ENCODE peak calls at places on chromosomes 5 and 9, in ten cellular contexts. One of them, this sample, is unnamed.

GRCh38 chr5:65927497-65928340 is 1.3 kb downstream of the ERBIN start:
- DNase-seq in neural crest cell: no peak
- DNase-seq in GM06990: peak
- DNase-seq in activated naive CD4-positive, alpha-beta T cell: no peak
- DNase-seq in ovary: no peak
- DNase-seq in SIG-M5: no peak
- DNase-seq in stimulated activated CD8-positive, alpha-beta memory T cell treated with anti-CD3 and anti-CD28 coated beads, Interleukin-15, amount 100 ng/mL, for 24 hours: no peak
- DNase-seq in stimulated activated CD4-positive, alpha-beta T cell treated with anti-CD3 and anti-CD28 coated beads, Interleukin-2, amount 100 ng/mL, for 24 hours: peak
- DNase-seq in activated T-cell treated with anti-CD3 and anti-CD28 coated beads for 24 hours: peak
- DNase-seq in fibroblast of lung: peak
- DNase-seq in this sample: peak

GRCh38 chr9:7058539-7058938 is 300.8 kb downstream of the KDM4C start:
- DNase-seq in neural crest cell: no peak
- DNase-seq in ovary: no peak
- DNase-seq in GM06990: no peak
- DNase-seq in fibroblast of lung: peak
- DNase-seq in SIG-M5: no peak
- DNase-seq in activated T-cell treated with anti-CD3 and anti-CD28 coated beads for 24 hours: no peak
- DNase-seq in stimulated activated CD4-positive, alpha-beta T cell treated with anti-CD3 and anti-CD28 coated beads, Interleukin-2, amount 100 ng/mL, for 24 hours: no peak
- DNase-seq in stimulated activated CD8-positive, alpha-beta memory T cell treated with anti-CD3 and anti-CD28 coated beads, Interleukin-15, amount 100 ng/mL, for 24 hours: no peak
- DNase-seq in activated naive CD4-positive, alpha-beta T cell: no peak
- DNase-seq in this sample: no peak

GRCh38 chr5:109352024-109352423 is 57.8 kb downstream of the PJA2 start:
- DNase-seq in stimulated activated CD4-positive, alpha-beta T cell treated with anti-CD3 and anti-CD28 coated beads, Interleukin-2, amount 100 ng/mL, for 24 hours: no peak
- DNase-seq in SIG-M5: no peak
- DNase-seq in neural crest cell: no peak
- DNase-seq in stimulated activated CD8-positive, alpha-beta memory T cell treated with anti-CD3 and anti-CD28 coated beads, Interleukin-15, amount 100 ng/mL, for 24 hours: no peak
- DNase-seq in ovary: no peak
- DNase-seq in fibroblast of lung: no peak
- DNase-seq in activated naive CD4-positive, alpha-beta T cell: no peak
- DNase-seq in activated T-cell treated with anti-CD3 and anti-CD28 coated beads for 24 hours: no peak
- DNase-seq in GM06990: no peak
- DNase-seq in this sample: no peak

GRCh38 chr5:125612356-125613149 is 810.7 kb upstream of the GRAMD2B start:
- DNase-seq in activated naive CD4-positive, alpha-beta T cell: no peak
- DNase-seq in SIG-M5: no peak
- DNase-seq in neural crest cell: no peak
- DNase-seq in GM06990: no peak
- DNase-seq in stimulated activated CD4-positive, alpha-beta T cell treated with anti-CD3 and anti-CD28 coated beads, Interleukin-2, amount 100 ng/mL, for 24 hours: no peak
- DNase-seq in stimulated activated CD8-positive, alpha-beta memory T cell treated with anti-CD3 and anti-CD28 coated beads, Interleukin-15, amount 100 ng/mL, for 24 hours: no peak
- DNase-seq in activated T-cell treated with anti-CD3 and anti-CD28 coated beads for 24 hours: no peak
- DNase-seq in fibroblast of lung: no peak
- DNase-seq in ovary: no peak
- DNase-seq in this sample: peak

GRCh38 chr5:170200876-170201275 is 31.9 kb upstream of the C5orf58 start:
- DNase-seq in GM06990: no peak
- DNase-seq in SIG-M5: no peak
- DNase-seq in activated T-cell treated with anti-CD3 and anti-CD28 coated beads for 24 hours: no peak
- DNase-seq in fibroblast of lung: no peak
- DNase-seq in stimulated activated CD4-positive, alpha-beta T cell treated with anti-CD3 and anti-CD28 coated beads, Interleukin-2, amount 100 ng/mL, for 24 hours: no peak
- DNase-seq in stimulated activated CD8-positive, alpha-beta memory T cell treated with anti-CD3 and anti-CD28 coated beads, Interleukin-15, amount 100 ng/mL, for 24 hours: no peak
- DNase-seq in neural crest cell: no peak
- DNase-seq in activated naive CD4-positive, alpha-beta T cell: no peak
- DNase-seq in ovary: no peak
- DNase-seq in this sample: no peak

GRCh38 chr5:2149196-2149541 is 266.4 kb upstream of the IRX4 start:
- DNase-seq in SIG-M5: no peak
- DNase-seq in neural crest cell: no peak
- DNase-seq in ovary: no peak
- DNase-seq in stimulated activated CD4-positive, alpha-beta T cell treated with anti-CD3 and anti-CD28 coated beads, Interleukin-2, amount 100 ng/mL, for 24 hours: no peak
- DNase-seq in activated naive CD4-positive, alpha-beta T cell: no peak
- DNase-seq in activated T-cell treated with anti-CD3 and anti-CD28 coated beads for 24 hours: no peak
- DNase-seq in stimulated activated CD8-positive, alpha-beta memory T cell treated with anti-CD3 and anti-CD28 coated beads, Interleukin-15, amount 100 ng/mL, for 24 hours: no peak
- DNase-seq in fibroblast of lung: peak
- DNase-seq in GM06990: no peak
- DNase-seq in this sample: no peak

GRCh38 chr9:34197756-34198711 is 19.2 kb downstream of the UBAP1 start:
- DNase-seq in activated T-cell treated with anti-CD3 and anti-CD28 coated beads for 24 hours: no peak
- DNase-seq in ovary: no peak
- DNase-seq in activated naive CD4-positive, alpha-beta T cell: no peak
- DNase-seq in fibroblast of lung: no peak
- DNase-seq in stimulated activated CD4-positive, alpha-beta T cell treated with anti-CD3 and anti-CD28 coated beads, Interleukin-2, amount 100 ng/mL, for 24 hours: no peak
- DNase-seq in SIG-M5: no peak
- DNase-seq in GM06990: no peak
- DNase-seq in neural crest cell: no peak
- DNase-seq in stimulated activated CD8-positive, alpha-beta memory T cell treated with anti-CD3 and anti-CD28 coated beads, Interleukin-15, amount 100 ng/mL, for 24 hours: no peak
- DNase-seq in this sample: no peak

GRCh38 chr9:114487607-114488300 is 17.5 kb downstream of the WHRN start:
- DNase-seq in fibroblast of lung: peak
- DNase-seq in neural crest cell: peak
- DNase-seq in activated naive CD4-positive, alpha-beta T cell: peak
- DNase-seq in SIG-M5: no peak
- DNase-seq in ovary: peak
- DNase-seq in stimulated activated CD8-positive, alpha-beta memory T cell treated with anti-CD3 and anti-CD28 coated beads, Interleukin-15, amount 100 ng/mL, for 24 hours: no peak
- DNase-seq in stimulated activated CD4-positive, alpha-beta T cell treated with anti-CD3 and anti-CD28 coated beads, Interleukin-2, amount 100 ng/mL, for 24 hours: peak
- DNase-seq in GM06990: no peak
- DNase-seq in activated T-cell treated with anti-CD3 and anti-CD28 coated beads for 24 hours: peak
- DNase-seq in this sample: peak

GRCh38 chr5:95806687-95807086 is 15.8 kb downstream of the GLRX start:
- DNase-seq in neural crest cell: no peak
- DNase-seq in fibroblast of lung: no peak
- DNase-seq in activated T-cell treated with anti-CD3 and anti-CD28 coated beads for 24 hours: no peak
- DNase-seq in activated naive CD4-positive, alpha-beta T cell: no peak
- DNase-seq in stimulated activated CD4-positive, alpha-beta T cell treated with anti-CD3 and anti-CD28 coated beads, Interleukin-2, amount 100 ng/mL, for 24 hours: no peak
- DNase-seq in stimulated activated CD8-positive, alpha-beta memory T cell treated with anti-CD3 and anti-CD28 coated beads, Interleukin-15, amount 100 ng/mL, for 24 hours: no peak
- DNase-seq in ovary: no peak
- DNase-seq in GM06990: no peak
- DNase-seq in SIG-M5: no peak
- DNase-seq in this sample: no peak

GRCh38 chr5:143536364-143536763 is 132.9 kb upstream of the NR3C1 start:
- DNase-seq in activated naive CD4-positive, alpha-beta T cell: no peak
- DNase-seq in neural crest cell: no peak
- DNase-seq in stimulated activated CD4-positive, alpha-beta T cell treated with anti-CD3 and anti-CD28 coated beads, Interleukin-2, amount 100 ng/mL, for 24 hours: no peak
- DNase-seq in fibroblast of lung: peak
- DNase-seq in activated T-cell treated with anti-CD3 and anti-CD28 coated beads for 24 hours: no peak
- DNase-seq in stimulated activated CD8-positive, alpha-beta memory T cell treated with anti-CD3 and anti-CD28 coated beads, Interleukin-15, amount 100 ng/mL, for 24 hours: no peak
- DNase-seq in ovary: no peak
- DNase-seq in SIG-M5: no peak
- DNase-seq in GM06990: no peak
- DNase-seq in this sample: no peak

GRCh38 chr5:149839761-149840160 is 104.8 kb downstream of the PDE6A start:
- DNase-seq in activated T-cell treated with anti-CD3 and anti-CD28 coated beads for 24 hours: no peak
- DNase-seq in activated naive CD4-positive, alpha-beta T cell: no peak
- DNase-seq in fibroblast of lung: peak
- DNase-seq in stimulated activated CD4-positive, alpha-beta T cell treated with anti-CD3 and anti-CD28 coated beads, Interleukin-2, amount 100 ng/mL, for 24 hours: no peak
- DNase-seq in ovary: no peak
- DNase-seq in neural crest cell: no peak
- DNase-seq in SIG-M5: no peak
- DNase-seq in GM06990: no peak
- DNase-seq in stimulated activated CD8-positive, alpha-beta memory T cell treated with anti-CD3 and anti-CD28 coated beads, Interleukin-15, amount 100 ng/mL, for 24 hours: no peak
- DNase-seq in this sample: no peak

This sample was measured in SK-MEL-5.